ENCODE peak calls at places on chromosomes 3 and 15, in nine cellular contexts. I is GM10248, U is colonic mucosa, E is dorsolateral prefrontal cortex, S is mesothelial cell of epicardium, R is GM13977, Q is GM23338, C is WTC11, A is sigmoid colon. K is an unnamed sample.

GRCh38 chr3:124562769-124563168 is 167.5 kb upstream of the UMPS start:
- DNase-seq in C (no peak), R (no peak), A (no peak), U (no peak), S (no peak), E (no peak), I (no peak), Q (no peak), K (no peak)

GRCh38 chr3:123332124-123332641 is 116.7 kb downstream of the ADCY5 start:
- DNase-seq in S (no peak), A (peak), R (no peak), Q (no peak), C (no peak), I (no peak), U (no peak), E (peak), K (no peak)

GRCh38 chr3:98780343-98780742 is 17.2 kb downstream of the ST3GAL6 start:
- DNase-seq in A (no peak), S (no peak), I (no peak), C (no peak), R (no peak), E (no peak), U (no peak), Q (no peak), K (no peak)

GRCh38 chr3:66480666-66481065 is 20.2 kb downstream of the LRIG1 start:
- DNase-seq in I (no peak), U (no peak), Q (no peak), C (no peak), E (no peak), S (no peak), R (no peak), A (no peak), K (no peak)

GRCh38 chr15:67096536-67097294 is 31.3 kb downstream of the SMAD3 start:
- DNase-seq in R (no peak), I (no peak), A (no peak), S (no peak), C (no peak), E (no peak), Q (no peak), U (no peak), K (no peak)

GRCh38 chr3:46269556-46269955 is 27.3 kb downstream of the CCR3 start:
- DNase-seq in R (no peak), I (no peak), U (no peak), A (no peak), E (no peak), S (no peak), C (no peak), Q (no peak), K (no peak)

GRCh38 chr3:5428607-5429516 is 241.4 kb downstream of the EDEM1 start:
- DNase-seq in E (no peak), Q (no peak), U (no peak), A (no peak), R (peak), S (no peak), I (peak), C (no peak), K (no peak)

GRCh38 chr3:147360936-147361670 is 45.2 kb downstream of the ZIC4 start:
- DNase-seq in A (no peak), Q (peak), E (no peak), C (peak), S (no peak), U (no peak), I (no peak), R (peak), K (no peak)

GRCh38 chr15:48682949-48683651 is 37.6 kb upstream of the FBN1 start:
- DNase-seq in C (no peak), I (no peak), U (peak), A (peak), R (no peak), S (no peak), Q (no peak), E (no peak), K (no peak)

GRCh38 chr15:78415284-78415683 is 22.7 kb upstream of the IREB2 start:
- DNase-seq in U (no peak), R (no peak), A (peak), S (no peak), I (no peak), Q (peak), C (no peak), E (no peak), K (no peak)

GRCh38 chr15:36400936-36401585 is 178.4 kb upstream of the CDIN1 start:
- DNase-seq in S (no peak), I (no peak), C (no peak), U (no peak), Q (no peak), R (no peak), A (no peak), E (no peak), K (no peak)

GRCh38 chr3:109685084-109686079 is 348.0 kb upstream of the DPPA4 start:
- DNase-seq in I (no peak), E (peak), C (no peak), U (peak), Q (no peak), A (peak), S (no peak), R (no peak), K (no peak)

DNA sequence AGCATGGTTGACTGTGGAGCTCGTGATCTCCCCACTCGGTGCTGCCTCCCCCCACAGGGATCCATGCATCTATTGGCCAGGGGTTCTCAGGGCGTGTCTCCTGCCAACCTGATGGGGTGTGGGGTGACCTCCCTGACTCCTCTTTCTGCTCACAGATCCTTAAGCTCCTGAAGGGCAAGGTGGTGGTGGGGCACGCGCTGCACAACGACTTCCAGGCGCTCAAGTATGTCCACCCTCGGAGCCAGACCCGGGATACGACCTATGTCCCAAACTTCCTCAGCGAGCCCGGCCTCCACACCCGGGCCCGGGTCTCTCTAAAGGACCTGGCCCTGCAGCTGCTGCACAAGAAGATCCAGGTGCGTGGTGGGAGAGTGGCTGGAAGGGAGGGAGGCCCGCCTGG is 7.9 kb downstream of the AEN start:
- DNase-seq in E (no peak), U (no peak), A (no peak), I (no peak), C (no peak), Q (no peak), S (no peak), R (no peak), K (no peak)
- TF ChIP-seq CTCF in E (no peak), U (no peak), A (no peak), I (no peak), C (no peak), Q (no peak), S (no peak), R (no peak), K (no peak)

GRCh38 chr3:15601046-15601398 is 347 bp downstream of the HACL1 start:
- DNase-seq in E (no peak), R (no peak), Q (no peak), S (no peak), U (no peak), A (no peak), I (no peak), C (no peak), K (no peak)
- TF ChIP-seq CTCF in E (no peak), R (no peak), Q (no peak), S (no peak), U (no peak), A (no peak), I (no peak), C (no peak), K (no peak)

GRCh38 chr15:43280996-43281395 is 14.3 kb upstream of the TGM5 start:
- DNase-seq in E (no peak), Q (no peak), S (no peak), A (no peak), C (no peak), U (no peak), R (no peak), I (no peak), K (no peak)
- TF ChIP-seq CTCF in E (no peak), Q (no peak), S (no peak), A (no peak), C (no peak), U (no peak), R (no peak), I (no peak), K (no peak)

GRCh38 chr15:33882921-33883320 is 85.4 kb upstream of the CHRM5 start:
- DNase-seq in C (no peak), A (no peak), I (no peak), U (no peak), Q (no peak), E (no peak), S (no peak), R (no peak), K (no peak)
- TF ChIP-seq CTCF in C (no peak), A (no peak), I (no peak), U (no peak), Q (no peak), E (no peak), S (no peak), R (no peak), K (no peak)

GRCh38 chr15:22887157-22887951 is 48.9 kb downstream of the NIPA2 start:
- DNase-seq in U (no peak), I (no peak), A (no peak), C (no peak), R (no peak), S (no peak), E (peak), Q (no peak), K (no peak)

GRCh38 chr15:22881739-22882440 is 43.4 kb downstream of the NIPA2 start:
- DNase-seq in S (no peak), U (no peak), C (no peak), I (no peak), R (no peak), E (no peak), Q (no peak), A (no peak), K (no peak)

GRCh38 chr15:22885105-22885504 is 46.6 kb downstream of the NIPA2 start:
- DNase-seq in Q (no peak), I (no peak), C (no peak), E (no peak), A (no peak), S (no peak), R (no peak), U (peak), K (no peak)

GRCh38 chr15:22883196-22883595 is 44.7 kb downstream of the NIPA2 start:
- DNase-seq in I (no peak), Q (no peak), C (no peak), A (no peak), E (no peak), S (no peak), U (no peak), R (no peak), K (no peak)

DNA sequence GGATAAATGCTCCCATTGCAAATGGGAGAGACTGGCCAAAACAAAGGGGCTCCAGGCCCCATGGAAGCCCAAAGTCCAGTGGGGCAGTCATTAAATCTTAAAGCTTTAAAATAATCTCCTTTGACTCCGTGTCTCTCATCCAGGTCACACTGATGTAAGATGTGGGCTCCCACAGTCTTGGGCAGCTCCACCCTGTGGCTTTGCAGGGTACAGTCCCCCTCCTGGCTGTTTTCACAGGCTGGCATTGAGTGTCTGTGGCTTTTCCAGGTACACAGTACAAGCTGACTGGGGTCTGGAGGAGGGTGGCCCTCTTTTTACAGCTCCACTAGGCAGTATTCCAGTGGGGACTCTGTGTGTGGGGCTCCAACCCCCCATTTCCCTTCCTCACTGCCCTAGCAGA is 45.9 kb downstream of the NIPA2 start:
- DNase-seq in C (peak), R (no peak), E (no peak), S (no peak), U (no peak), Q (peak), I (no peak), A (no peak), K (no peak)
- TF ChIP-seq CTCF in C (no peak), R (peak), E (no peak), S (no peak), U (no peak), Q (peak), I (no peak), A (no peak), K (no peak)

DNA sequence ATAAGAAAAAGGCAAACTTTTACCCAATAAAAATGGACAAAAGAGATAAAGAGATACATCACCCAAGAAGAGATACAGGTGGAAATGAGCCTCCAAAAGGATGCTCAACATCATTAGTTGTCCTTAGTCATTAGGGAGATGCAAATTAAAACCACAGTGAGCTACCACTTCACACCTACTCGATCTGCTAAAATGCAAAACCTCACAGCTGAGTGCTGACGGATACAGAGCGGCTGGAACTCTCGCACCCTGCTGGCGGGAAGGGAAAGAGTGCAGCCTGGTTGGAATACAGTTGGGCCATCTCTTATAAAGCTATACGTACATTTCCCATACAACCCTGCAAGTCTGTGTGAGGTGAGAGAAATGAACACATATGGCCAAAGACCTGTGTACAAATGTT is 78.5 kb upstream of the PRR20G start:
- DNase-seq in Q (peak), C (peak), R (no peak), U (no peak), S (no peak), I (no peak), A (no peak), E (no peak), K (no peak)
- TF ChIP-seq CTCF in Q (peak), C (no peak), R (no peak), U (no peak), S (no peak), I (peak), A (no peak), E (no peak), K (no peak)